ENCODE peak calls at places on chromosomes 12 and 14, in nine cellular contexts. V, U, T, A, B, Q, Z, F and R are unnamed samples.

GRCh38 chr12:130017571-130018449 is 114.0 kb upstream of the TMEM132D start:
- DNase-seq in V (no peak), U (no peak), T (no peak), A (peak), B (no peak), Q (no peak), Z (no peak), F (no peak), R (no peak)

GRCh38 chr12:5478081-5478706 is 46.3 kb downstream of the NTF3 start:
- DNase-seq in V (no peak), U (no peak), T (no peak), A (no peak), B (no peak), Q (no peak), Z (no peak), F (peak), R (no peak)

GRCh38 chr12:3218150-3218845 is 141.1 kb downstream of the TSPAN9 start:
- DNase-seq in V (no peak), U (peak), T (peak), A (peak), B (no peak), Q (no peak), Z (no peak), F (peak), R (peak)

GRCh38 chr12:115000038-115000437 is 316.1 kb upstream of the TBX3 start:
- DNase-seq in V (peak), U (no peak), T (no peak), A (no peak), B (peak), Q (peak), Z (no peak), F (peak), R (no peak)

GRCh38 chr12:70408004-70408790 is 42.1 kb downstream of the KCNMB4 start:
- DNase-seq in V (no peak), U (no peak), T (no peak), A (no peak), B (no peak), Q (no peak), Z (no peak), F (no peak), R (no peak)

GRCh38 chr14:57833304-57833703 is 32.6 kb downstream of the SLC35F4 start:
- DNase-seq in V (peak), U (no peak), T (peak), A (no peak), B (peak), Q (peak), Z (no peak), F (peak), R (no peak)

GRCh38 chr14:89428163-89428523 is 11.1 kb upstream of the FOXN3 start:
- DNase-seq in V (no peak), U (no peak), T (no peak), A (no peak), B (no peak), Q (no peak), Z (no peak), F (no peak), R (no peak)

GRCh38 chr12:7503686-7504085 is at the start of gene CD163:
- DNase-seq in V (no peak), U (no peak), T (no peak), A (no peak), B (no peak), Q (no peak), Z (no peak), F (no peak), R (no peak)

GRCh38 chr12:79194595-79194994 is 330.0 kb downstream of the SYT1 start:
- DNase-seq in V (no peak), U (no peak), T (no peak), A (no peak), B (no peak), Q (no peak), Z (no peak), F (peak), R (no peak)

GRCh38 chr14:66758031-66758613 is 250.2 kb downstream of the GPHN start:
- DNase-seq in V (no peak), U (no peak), T (no peak), A (no peak), B (no peak), Q (no peak), Z (no peak), F (no peak), R (no peak)

GRCh38 chr12:131204416-131205311 is 251.0 kb downstream of the ADGRD1 start:
- DNase-seq in V (no peak), U (no peak), T (peak), A (peak), B (no peak), Q (no peak), Z (no peak), F (no peak), R (no peak)

GRCh38 chr12:124869011-124869665 is 5.5 kb upstream of the SCARB1 start:
- DNase-seq in V (no peak), U (peak), T (peak), A (no peak), B (no peak), Q (no peak), Z (no peak), F (no peak), R (no peak)

GRCh38 chr14:97603201-97603600 is 806.0 kb downstream of the VRK1 start:
- DNase-seq in V (no peak), U (no peak), T (no peak), A (no peak), B (no peak), Q (no peak), Z (no peak), F (no peak), R (peak)

GRCh38 chr14:70023871-70024270 is 144.7 kb downstream of the SMOC1 start:
- DNase-seq in V (no peak), U (no peak), T (no peak), A (no peak), B (no peak), Q (no peak), Z (no peak), F (no peak), R (no peak)

DNA sequence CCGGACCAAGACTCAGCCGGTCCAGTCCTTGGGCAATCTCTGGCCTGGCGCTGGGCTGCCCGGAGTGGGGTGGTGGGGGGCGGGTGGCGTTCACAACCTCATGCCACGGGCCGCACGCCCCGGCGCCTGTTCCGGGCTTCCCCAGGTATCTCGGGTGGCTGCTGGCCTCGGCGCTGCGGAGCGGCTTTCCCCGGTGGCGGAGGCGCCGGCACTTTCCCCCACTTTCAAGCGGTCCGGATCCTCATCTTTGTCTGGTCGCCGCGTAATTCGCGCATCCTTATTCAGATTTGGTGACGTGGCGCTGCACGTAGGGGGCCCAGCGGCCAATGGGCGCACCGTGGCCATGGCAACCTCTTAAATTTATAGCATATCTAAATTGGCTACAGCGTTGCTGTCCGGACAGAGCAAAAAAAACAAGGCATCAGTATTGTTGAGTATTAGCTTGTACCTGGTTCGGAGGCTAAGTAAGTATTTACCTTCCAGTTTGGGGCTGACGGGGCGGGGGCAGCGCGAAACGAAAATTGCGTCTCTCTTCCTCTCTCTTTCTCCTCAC is at the start of gene LHX5:
- DNase-seq in V (no peak), U (no peak), T (no peak), A (peak), B (no peak), Q (peak), Z (no peak), F (no peak), R (no peak)
- H3K4me3 ChIP-seq in V (no peak), U (no peak), T (no peak), A (no peak), B (no peak), Q (no peak), Z (no peak), F (no peak), R (no peak)

GRCh38 chr12:45131506-45131905 is 80.6 kb upstream of the DBX2 start:
- DNase-seq in V (no peak), U (no peak), T (no peak), A (no peak), B (no peak), Q (no peak), Z (no peak), F (no peak), R (no peak)

GRCh38 chr12:45128637-45129036 is 77.7 kb upstream of the DBX2 start:
- DNase-seq in V (no peak), U (no peak), T (no peak), A (no peak), B (no peak), Q (no peak), Z (no peak), F (no peak), R (no peak)

GRCh38 chr12:45125997-45126396 is 75.1 kb upstream of the DBX2 start:
- DNase-seq in V (peak), U (no peak), T (no peak), A (no peak), B (no peak), Q (no peak), Z (no peak), F (no peak), R (no peak)

DNA sequence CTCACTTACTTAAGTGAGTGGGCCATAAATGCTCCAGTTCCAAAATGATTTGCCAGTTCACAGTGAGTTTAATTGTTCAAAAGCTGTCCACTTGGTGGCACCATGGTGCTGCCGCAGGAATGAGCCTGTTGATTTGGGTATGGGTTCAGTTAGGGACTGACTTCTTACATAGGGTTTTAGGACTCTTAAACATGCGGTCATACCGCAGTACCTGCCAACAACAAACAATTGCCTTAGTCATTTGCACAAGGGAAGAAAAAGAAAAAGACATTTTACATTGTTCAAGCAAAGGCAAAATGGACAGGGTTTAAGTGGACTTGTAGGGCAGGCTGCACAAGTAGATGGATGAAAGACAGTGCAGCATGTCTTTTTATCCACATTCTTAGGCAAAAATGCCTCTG is 80.0 kb upstream of the DBX2 start:
- DNase-seq in V (peak), U (no peak), T (peak), A (peak), B (no peak), Q (peak), Z (no peak), F (peak), R (peak)
- TF ChIP-seq CTCF in V (peak), U (peak), T (no peak), A (peak), B (peak), Q (peak), Z (peak), F (peak), R (no peak)

DNA sequence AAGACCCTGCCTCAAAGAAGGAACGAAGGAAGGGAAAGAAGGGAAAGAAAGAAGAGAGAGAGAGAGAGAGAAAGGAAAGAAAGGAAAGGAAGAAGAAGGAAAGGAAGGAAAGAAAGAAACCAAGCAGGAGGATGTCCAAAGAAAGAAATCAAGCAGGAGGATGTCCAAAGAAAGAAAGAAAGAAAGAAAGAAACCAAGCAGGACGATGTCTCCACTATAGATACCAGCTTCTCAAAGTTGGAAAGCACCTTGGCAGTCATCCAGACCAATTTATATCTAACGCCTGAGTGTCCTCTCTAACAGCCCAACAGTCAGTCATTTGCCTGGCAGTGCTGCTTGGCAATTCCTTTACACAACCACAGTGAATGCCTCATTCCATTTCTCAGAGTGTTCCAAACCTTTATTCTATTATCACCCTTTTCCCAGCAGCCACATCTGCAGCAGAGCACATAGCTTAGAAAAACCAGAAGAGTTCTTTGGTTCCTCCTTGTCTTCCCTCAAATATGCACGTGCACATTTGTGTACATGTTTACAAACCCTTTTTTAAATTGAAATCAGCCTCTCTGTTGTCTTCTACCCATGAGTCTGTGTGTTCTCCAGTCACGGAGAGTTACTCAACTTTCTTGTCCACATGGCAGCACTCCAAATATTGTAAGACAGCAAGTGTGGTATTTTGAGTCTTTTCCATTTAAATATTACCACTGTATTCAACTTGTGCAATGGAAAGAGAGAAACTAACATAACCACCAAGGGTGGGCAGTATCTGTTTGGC is 138.4 kb downstream of the STXBP6 start:
- DNase-seq in V (no peak), U (no peak), T (peak), A (no peak), B (peak), Q (peak), Z (no peak), F (peak), R (peak)
- H3K4me3 ChIP-seq in V (no peak), U (no peak), T (no peak), A (no peak), B (no peak), Q (no peak), Z (no peak), F (no peak), R (no peak)

GRCh38 chr14:25375639-25376038 is 325.7 kb upstream of the STXBP6 start:
- DNase-seq in V (no peak), U (no peak), T (no peak), A (no peak), B (no peak), Q (no peak), Z (no peak), F (no peak), R (no peak)

DNA sequence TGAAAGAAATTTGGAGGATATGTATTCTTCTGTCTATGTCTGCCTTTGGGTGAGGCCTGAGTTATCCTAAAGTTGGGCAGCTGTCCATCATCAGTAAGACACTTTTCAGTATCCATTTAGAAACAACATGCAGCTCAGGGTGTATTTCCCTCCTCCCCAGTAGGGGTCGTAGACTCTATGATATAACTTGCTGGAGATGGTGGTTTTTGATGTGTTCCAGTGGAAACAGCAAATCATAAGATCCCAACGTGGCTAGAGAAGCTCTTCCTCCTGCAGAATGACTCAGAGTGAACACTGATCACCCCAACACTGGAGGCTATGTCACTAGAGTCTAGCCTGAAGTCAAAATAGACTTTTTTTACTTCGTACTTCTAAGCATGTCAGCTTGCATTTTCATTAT is 331.6 kb upstream of the STXBP6 start:
- DNase-seq in V (no peak), U (no peak), T (no peak), A (peak), B (no peak), Q (peak), Z (no peak), F (no peak), R (no peak)
- TF ChIP-seq CTCF in V (no peak), U (no peak), T (no peak), A (peak), B (peak), Q (no peak), Z (peak), F (no peak), R (no peak)